ENCODE peak calls at places on chromosomes 5 and 9, in seven cellular contexts. N is mesendoderm, O is IMR-90, E is H1, X is neuronal stem cell, A is mesenchymal stem cell, R is trophoblast cell. J is an unnamed sample.

GRCh38 chr9:38641985-38642864 is 21.8 kb upstream of the ANKRD18A start:
- DNase-seq in O (peak; percentile 22), R (no peak), N (peak; percentile 63), A (peak; percentile 49), X (peak; percentile 49), E (peak; percentile 72), J (peak; percentile 56)

GRCh38 chr9:31355965-31356364 is 1028.5 kb upstream of the ACO1 start:
- DNase-seq in N (no peak), X (no peak), R (no peak), A (no peak), O (no peak), E (no peak), J (no peak)

GRCh38 chr5:40240671-40241070 is 439.0 kb upstream of the PTGER4 start:
- DNase-seq in O (no peak), X (no peak), E (no peak), R (no peak), A (no peak), N (no peak), J (no peak)

GRCh38 chr5:174995827-174996226 is 271.4 kb downstream of the MSX2 start:
- DNase-seq in O (no peak), X (no peak), R (no peak), A (no peak), N (no peak), E (no peak), J (no peak)

GRCh38 chr5:135695656-135696055 is 116.9 kb upstream of the CXCL14 start:
- DNase-seq in E (peak; percentile 33), A (no peak), X (no peak), N (no peak), R (no peak), O (no peak), J (no peak)

GRCh38 chr5:142322747-142323479 is 1.9 kb downstream of the SPRY4 start:
- DNase-seq in X (peak; percentile 14), E (no peak), O (peak; percentile 69), A (peak; percentile 74), N (no peak), R (peak; percentile 41), J (no peak)

GRCh38 chr9:27308691-27309390 is 11.9 kb upstream of the EQTN start:
- DNase-seq in N (peak; percentile 59), A (no peak), R (peak; percentile 77), X (no peak), E (no peak), O (no peak), J (peak; percentile 70)

GRCh38 chr9:463455-464125 is 248.9 kb downstream of the DOCK8 start:
- DNase-seq in A (no peak), X (no peak), E (no peak), R (no peak), N (no peak), O (no peak), J (no peak)

GRCh38 chr9:130522233-130522808 is 57.1 kb upstream of the FUBP3 start:
- DNase-seq in N (peak; percentile 88), R (no peak), E (peak; percentile 74), O (no peak), X (no peak), A (peak; percentile 19), J (peak; percentile 89)

GRCh38 chr5:118224546-118224945 is 763.8 kb downstream of the DTWD2 start:
- DNase-seq in X (no peak), N (no peak), R (no peak), E (no peak), O (peak; percentile 13), A (peak; percentile 78), J (no peak)

GRCh38 chr5:35920890-35921289 is 17.5 kb downstream of the CAPSL start:
- DNase-seq in X (no peak), E (no peak), R (peak; percentile 22), N (peak; percentile 32), A (peak; percentile 26), O (no peak), J (peak; percentile 69)

GRCh38 chr5:126358525-126358924 is 64.7 kb upstream of the GRAMD2B start:
- DNase-seq in X (no peak), O (peak; percentile 49), R (no peak), E (no peak), A (peak; percentile 64), N (peak; percentile 46), J (no peak)

GRCh38 chr5:612498-613424 is 621 bp downstream of the CEP72 start:
- DNase-seq in X (peak; percentile 12), O (no peak), A (peak; percentile 19), E (peak; percentile 63), N (peak; percentile 37), R (no peak), J (no peak)

GRCh38 chr9:20558609-20559016 is 63.7 kb downstream of the MLLT3 start:
- DNase-seq in X (no peak), O (peak; percentile 93), N (peak; percentile 58), A (peak; percentile 93), R (no peak), E (no peak), J (no peak)

GRCh38 chr5:178535299-178536175 is 54.7 kb downstream of the COL23A1 start:
- DNase-seq in X (no peak), A (no peak), O (no peak), R (no peak), N (no peak), E (no peak), J (no peak)

GRCh38 chr9:114271556-114272510 is 51.1 kb upstream of the ORM1 start:
- DNase-seq in A (peak; percentile 55), O (peak; percentile 58), N (peak; percentile 72), R (no peak), E (peak; percentile 80), X (peak; percentile 57), J (peak; percentile 56)

GRCh38 chr9:4464911-4465513 is 25.3 kb upstream of the SLC1A1 start:
- DNase-seq in A (peak; percentile 27), R (no peak), O (no peak), E (no peak), X (no peak), N (no peak), J (no peak)
- H2BK120ac ChIP-seq in A (no peak overlapping the region), R (no peak overlapping the region), O (no peak overlapping the region), E (no peak overlapping the region), X (no peak overlapping the region), N (no peak overlapping the region), J (no peak overlapping the region)

GRCh38 chr5:72415926-72416325 is 91.3 kb downstream of the ZNF366 start:
- DNase-seq in R (peak; percentile 55), A (no peak), X (no peak), O (no peak), E (no peak), N (no peak), J (no peak)
- H2BK120ac ChIP-seq in R (no peak overlapping the region), A (no peak overlapping the region), X (no peak overlapping the region), O (no peak overlapping the region), E (no peak overlapping the region), N (no peak overlapping the region), J (no peak overlapping the region)

DNA sequence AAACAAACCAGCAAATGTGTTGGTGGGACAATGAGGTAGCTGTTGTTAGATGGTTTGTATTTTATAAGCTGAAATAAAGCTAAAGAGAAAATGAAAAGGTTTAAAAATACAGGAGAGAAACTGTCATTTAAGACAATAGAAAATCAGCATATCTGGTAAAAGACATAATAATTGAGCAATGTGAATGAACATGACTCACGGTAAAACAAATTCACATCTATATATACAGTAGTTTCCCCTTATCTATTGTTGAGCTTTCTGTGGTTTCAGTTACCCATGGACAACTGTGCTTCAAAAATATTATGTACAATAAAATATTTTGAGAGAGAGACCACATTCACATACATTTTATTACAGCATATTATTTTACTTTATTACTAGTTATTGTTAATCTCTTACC is 1649.8 kb downstream of the EFNA5 start:
- DNase-seq in O (peak; percentile 72), E (no peak), N (no peak), X (no peak), R (no peak), A (peak; percentile 40), J (no peak)
- H2BK120ac ChIP-seq in O (no peak overlapping the region), E (no peak overlapping the region), N (no peak overlapping the region), X (no peak overlapping the region), R (no peak overlapping the region), A (no peak overlapping the region), J (no peak overlapping the region)

DNA sequence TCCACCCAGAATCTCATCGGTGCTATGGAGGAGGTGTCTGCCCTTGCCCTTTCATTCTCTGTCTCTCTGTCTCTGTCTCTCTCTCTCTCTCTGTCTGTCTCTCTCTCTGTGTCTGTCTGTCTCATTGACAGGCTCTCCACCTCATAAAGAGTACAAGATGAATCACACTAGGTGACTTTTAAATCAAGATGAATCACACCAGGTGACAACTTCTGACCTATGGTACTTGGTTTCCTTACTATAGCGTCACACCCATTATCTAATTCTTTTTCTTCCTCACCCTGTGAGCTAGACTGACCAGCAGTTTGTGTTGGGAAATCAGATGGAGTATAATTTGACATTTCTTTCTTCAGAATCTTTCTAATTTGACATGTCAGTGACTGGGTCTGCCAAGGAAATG is 232.9 kb downstream of the ARRDC3 start:
- DNase-seq in O (no peak), X (no peak), R (no peak), E (no peak), N (no peak), A (no peak), J (no peak)
- H2BK120ac ChIP-seq in O (no peak overlapping the region), X (no peak overlapping the region), R (no peak overlapping the region), E (no peak overlapping the region), N (no peak overlapping the region), A (no peak overlapping the region), J (no peak overlapping the region)

DNA sequence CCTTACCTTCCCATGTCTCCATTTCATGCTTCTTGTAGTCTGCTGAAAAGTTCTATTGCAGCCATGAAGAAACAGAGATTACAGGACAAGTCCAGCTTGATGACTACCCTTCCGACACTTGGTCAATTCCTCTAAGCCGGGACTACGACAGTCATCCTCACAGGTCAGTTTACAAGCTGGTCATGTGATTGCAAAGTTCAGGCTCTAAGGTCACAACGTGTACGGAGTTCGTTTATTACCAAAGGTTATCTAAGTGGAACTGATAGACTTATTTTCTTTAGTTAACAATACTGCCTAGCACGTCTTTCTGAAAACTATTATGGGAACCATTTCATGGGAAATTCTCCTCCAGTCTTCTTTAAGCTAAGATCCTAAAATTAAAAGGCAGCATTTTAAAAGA is 88.5 kb upstream of the NR5A1 start:
- DNase-seq in O (no peak), A (peak; percentile 72), N (peak; percentile 49), R (peak; percentile 35), X (no peak), E (no peak), J (no peak)
- H2BK120ac ChIP-seq in O (no peak overlapping the region), A (no peak overlapping the region), N (peak overlapping the region; percentile 96), R (peak overlapping the region; percentile 90), X (no peak overlapping the region), E (peak overlapping the region; percentile 7), J (no peak overlapping the region)

DNA sequence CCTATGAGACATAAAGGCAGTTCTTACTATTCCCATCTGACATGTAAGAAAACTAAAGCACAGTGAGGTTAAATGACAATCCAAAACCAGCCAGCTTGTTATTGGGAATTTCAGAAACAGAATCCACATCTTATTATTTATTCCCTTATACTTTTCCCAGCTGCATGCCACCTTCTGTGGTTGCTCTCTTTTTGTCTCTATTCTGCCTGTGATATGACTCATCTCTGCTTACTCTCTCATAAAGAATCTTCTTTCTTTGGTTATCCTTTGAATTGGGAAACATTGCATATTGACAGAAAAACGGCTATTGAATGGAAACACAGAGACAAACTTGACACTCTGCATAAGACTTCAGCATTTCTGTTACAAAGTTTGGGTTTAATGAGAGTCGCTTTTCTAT is 183.2 kb downstream of the TLR4 start:
- DNase-seq in O (no peak), E (no peak), N (no peak), X (no peak), A (no peak), R (no peak), J (no peak)
- H2BK120ac ChIP-seq in O (no peak overlapping the region), E (no peak overlapping the region), N (no peak overlapping the region), X (no peak overlapping the region), A (no peak overlapping the region), R (no peak overlapping the region), J (no peak overlapping the region)

GRCh38 chr5:57466544-57466943 is 16.1 kb downstream of the ACTBL2 start:
- DNase-seq in R (no peak), E (no peak), O (no peak), X (no peak), N (no peak), A (no peak), J (no peak)
- H2BK120ac ChIP-seq in R (no peak overlapping the region), E (no peak overlapping the region), O (no peak overlapping the region), X (no peak overlapping the region), N (no peak overlapping the region), A (no peak overlapping the region), J (no peak overlapping the region)

J was measured in H9.